ENCODE peak calls at places on chromosomes 13 and 19, in four cellular contexts. S is stimulated activated CD4-positive, alpha-beta T cell treated with anti-CD3 and anti-CD28 coated beads, Interleukin-2, amount 100 ng/mL, for 24 hours; X is Peyer's patch; H is heart left ventricle. P is an unnamed sample.

GRCh38 chr19:35963514-35963913 is 27.3 kb downstream of the LRFN3 start:
- DNase-seq in S (peak), X (no peak), H (no peak), P (peak)

GRCh38 chr13:50809133-50810090 is 34.1 kb downstream of the DLEU7 start:
- DNase-seq in S (no peak), X (no peak), H (no peak), P (no peak)

GRCh38 chr19:10812902-10813404 is 23.1 kb downstream of the TMED1 start:
- DNase-seq in S (peak), X (no peak), H (no peak), P (no peak)

GRCh38 chr13:94339116-94339687 is 140.3 kb downstream of the DCT start:
- DNase-seq in S (no peak), X (no peak), H (no peak), P (no peak)

GRCh38 chr13:20801704-20802103 is 27.9 kb upstream of the EEF1AKMT1 start:
- DNase-seq in S (no peak), X (no peak), H (no peak), P (no peak)

GRCh38 chr19:57269515-57270250 is 10.6 kb upstream of the ZNF460 start:
- DNase-seq in S (no peak), X (no peak), H (no peak), P (no peak)

GRCh38 chr13:97225533-97225932 is 3.4 kb downstream of the MBNL2 start:
- DNase-seq in S (no peak), X (no peak), H (no peak), P (peak)

GRCh38 chr13:25608181-25608580 is 236.4 kb downstream of the ATP8A2 start:
- DNase-seq in S (no peak), X (no peak), H (no peak), P (peak)

GRCh38 chr19:43465468-43466120 is at the start of gene LYPD3:
- DNase-seq in S (no peak), X (peak), H (no peak), P (no peak)

GRCh38 chr19:11418518-11419506 is at the start of gene RGL3:
- DNase-seq in S (no peak), X (peak), H (peak), P (no peak)

GRCh38 chr13:40536443-40537113 is 129.9 kb downstream of the FOXO1 start:
- DNase-seq in S (no peak), X (no peak), H (no peak), P (no peak)